ENCODE peak calls at places on chromosomes 11 and 22, in four cellular contexts. R, N, D and F are unnamed samples.

GRCh38 chr22:24069721-24070120 is 58.6 kb downstream of the CABIN1 start:
- DNase-seq in R (no peak), N (no peak), D (no peak), F (no peak)

GRCh38 chr11:69123593-69124545 is 31.9 kb upstream of the SMIM38 start:
- DNase-seq in R (no peak), N (no peak), D (no peak), F (no peak)

GRCh38 chr11:64086263-64086938 is 50.7 kb downstream of the FLRT1 start:
- DNase-seq in R (no peak), N (no peak), D (no peak), F (no peak)

GRCh38 chr11:44766112-44766971 is 39.6 kb downstream of the TSPAN18 start:
- DNase-seq in R (no peak), N (peak), D (no peak), F (no peak)

GRCh38 chr11:123111465-123111864 is 49.5 kb upstream of the HSPA8 start:
- DNase-seq in R (no peak), N (peak), D (no peak), F (no peak)

GRCh38 chr11:128271401-128271800 is 316.0 kb downstream of the ETS1 start:
- DNase-seq in R (no peak), N (no peak), D (no peak), F (no peak)

GRCh38 chr11:131278472-131278871 is 91.9 kb upstream of the NTM start:
- DNase-seq in R (no peak), N (no peak), D (no peak), F (no peak)

GRCh38 chr22:38760477-38761201 is 4.8 kb upstream of the SUN2 start:
- DNase-seq in R (no peak), N (no peak), D (no peak), F (no peak)

GRCh38 chr11:68200639-68201038 is 12.5 kb downstream of the KMT5B start:
- DNase-seq in R (no peak), N (peak), D (no peak), F (no peak)

GRCh38 chr11:110093407-110094297 is 460 bp downstream of the ZC3H12C start:
- DNase-seq in R (peak), N (peak), D (no peak), F (no peak)

GRCh38 chr11:64759722-64760719 is at the start of gene PYGM:
- DNase-seq in R (no peak), N (no peak), D (no peak), F (no peak)

GRCh38 chr11:101331411-101331810 is 201.8 kb upstream of the PGR start:
- DNase-seq in R (no peak), N (no peak), D (no peak), F (no peak)

GRCh38 chr11:46293616-46294015 is 16.2 kb downstream of the CREB3L1 start:
- DNase-seq in R (no peak), N (peak), D (no peak), F (no peak)

GRCh38 chr11:74806267-74806666 is 57.6 kb downstream of the RNF169 start:
- DNase-seq in R (no peak), N (no peak), D (no peak), F (no peak)

GRCh38 chr11:64834723-64835615 is 9.5 kb downstream of the CDC42BPG start:
- DNase-seq in R (no peak), N (peak), D (no peak), F (no peak)

GRCh38 chr11:9260182-9261146 is 4.7 kb downstream of the DENND5A start:
- DNase-seq in R (no peak), N (no peak), D (no peak), F (no peak)

GRCh38 chr11:34263462-34264186 is 94.2 kb downstream of the ABTB2 start:
- DNase-seq in R (no peak), N (peak), D (no peak), F (no peak)

GRCh38 chr11:27678242-27678641 is 22.0 kb downstream of the BDNF start:
- DNase-seq in R (no peak), N (peak), D (no peak), F (no peak)

GRCh38 chr11:74269161-74269809 is 42.2 kb downstream of the P4HA3 start:
- DNase-seq in R (no peak), N (peak), D (no peak), F (no peak)

GRCh38 chr11:86574493-86575207 is 97.8 kb downstream of the ME3 start:
- DNase-seq in R (no peak), N (peak), D (no peak), F (no peak)

GRCh38 chr11:72789493-72790131 is 4.2 kb downstream of the STARD10 start:
- DNase-seq in R (no peak), N (no peak), D (no peak), F (no peak)

GRCh38 chr11:13169709-13170108 is 107.9 kb upstream of the BMAL1 start:
- DNase-seq in R (no peak), N (peak), D (no peak), F (no peak)

GRCh38 chr22:37994982-37995381 is 10.6 kb upstream of the SOX10 start:
- DNase-seq in R (no peak), N (no peak), D (no peak), F (no peak)

GRCh38 chr11:106086135-106086534 is 8.7 kb downstream of the AASDHPPT start:
- DNase-seq in R (no peak), N (no peak), D (no peak), F (no peak)

GRCh38 chr11:101126551-101127347 is 2.9 kb downstream of the PGR start:
- DNase-seq in R (no peak), N (peak), D (no peak), F (no peak)

GRCh38 chr22:19179472-19180048 is 1.0 kb upstream of the SLC25A1 start:
- DNase-seq in R (no peak), N (peak), D (no peak), F (no peak)